ENCODE peak calls at places on chromosome 18, in five cellular contexts. O is left ventricle myocardium inferior; G is CD8-positive, alpha-beta T cell; M is GM23248; K is ovary. A is an unnamed sample.

GRCh38 chr18:2982452-2983172 is 30.3 kb downstream of the LPIN2 start:
- DNase-seq in O (no peak), G (no peak), M (peak; percentile 54), K (no peak), A (no peak)

GRCh38 chr18:75083761-75084160 is 125.2 kb downstream of the PTGR3 start:
- DNase-seq in O (no peak), G (peak; percentile 31), M (no peak), K (no peak), A (no peak)

GRCh38 chr18:12352188-12352587 is 24.8 kb downstream of the AFG3L2 start:
- DNase-seq in O (no peak), G (no peak), M (no peak), K (no peak), A (no peak)

GRCh38 chr18:75293591-75293990 is 83.0 kb downstream of the TSHZ1 start:
- DNase-seq in O (no peak), G (peak; percentile 19), M (no peak), K (no peak), A (no peak)

GRCh38 chr18:2994603-2995432 is 18.1 kb downstream of the LPIN2 start:
- DNase-seq in O (no peak), G (peak; percentile 77), M (no peak), K (no peak), A (peak; percentile 76)

GRCh38 chr18:13558132-13558531 is 168.2 kb downstream of the FAM210A start:
- DNase-seq in O (peak; percentile 52), G (peak; percentile 57), M (peak; percentile 49), K (no peak), A (no peak)

GRCh38 chr18:57447154-57447621 is 12.0 kb downstream of the ONECUT2 start:
- DNase-seq in O (no peak), G (no peak), M (peak; percentile 45), K (no peak), A (no peak)

GRCh38 chr18:38305941-38306340 is 740.3 kb upstream of the CELF4 start:
- DNase-seq in O (no peak), G (no peak), M (no peak), K (no peak), A (no peak)

GRCh38 chr18:22314001-22314400 is 103.7 kb downstream of the CTAGE1 start:
- DNase-seq in O (no peak), G (no peak), M (peak; percentile 89), K (peak; percentile 48), A (no peak)

GRCh38 chr18:59502222-59502898 is 143.3 kb upstream of the LMAN1 start:
- DNase-seq in O (peak; percentile 30), G (no peak), M (peak; percentile 88), K (peak; percentile 67), A (peak; percentile 38)

GRCh38 chr18:70232251-70232650 is 26.8 kb upstream of the RTTN start:
- DNase-seq in O (no peak), G (no peak), M (no peak), K (no peak), A (no peak)

GRCh38 chr18:58567453-58568196 is 61.3 kb downstream of the ALPK2 start:
- DNase-seq in O (no peak), G (no peak), M (peak; percentile 97), K (no peak), A (no peak)

GRCh38 chr18:72833471-72833870 is 34.3 kb downstream of the NETO1 start:
- DNase-seq in O (no peak), G (no peak), M (no peak), K (no peak), A (no peak)

GRCh38 chr18:40046596-40046995 is 1908.4 kb upstream of the PIK3C3 start:
- DNase-seq in O (no peak), G (no peak), M (no peak), K (no peak), A (no peak)

GRCh38 chr18:3902676-3903075 is 452.7 kb downstream of the TGIF1 start:
- DNase-seq in O (no peak), G (no peak), M (peak; percentile 7), K (no peak), A (no peak)

GRCh38 chr18:63467699-63468098 is 9.1 kb upstream of the SERPINB5 start:
- DNase-seq in O (no peak), G (no peak), M (no peak), K (no peak), A (no peak)

GRCh38 chr18:63697261-63697660 is 5.5 kb upstream of the SERPINB11 start:
- DNase-seq in O (no peak), G (no peak), M (peak; percentile 44), K (no peak), A (no peak)

GRCh38 chr18:69455120-69455519 is 54.4 kb downstream of the DOK6 start:
- DNase-seq in O (no peak), G (no peak), M (no peak), K (no peak), A (no peak)

GRCh38 chr18:21241224-21242131 is 554 bp upstream of the GREB1L start:
- DNase-seq in O (no peak), G (no peak), M (peak; percentile 52), K (peak; percentile 39), A (peak; percentile 66)

GRCh38 chr18:74171910-74172606 is 23.7 kb downstream of the TIMM21 start:
- DNase-seq in O (no peak), G (no peak), M (no peak), K (no peak), A (no peak)

GRCh38 chr18:26503382-26503781 is 45.0 kb downstream of the KCTD1 start:
- DNase-seq in O (no peak), G (no peak), M (no peak), K (no peak), A (no peak)

GRCh38 chr18:62105373-62105772 is 81.5 kb downstream of the PIGN start:
- DNase-seq in O (no peak), G (no peak), M (no peak), K (no peak), A (no peak)

GRCh38 chr18:59649575-59649974 is 47.6 kb downstream of the CCBE1 start:
- DNase-seq in O (no peak), G (no peak), M (no peak), K (no peak), A (no peak)

GRCh38 chr18:28350821-28351220 is 173.9 kb upstream of the CDH2 start:
- DNase-seq in O (no peak), G (no peak), M (no peak), K (no peak), A (no peak)

GRCh38 chr18:7164610-7165009 is 47.0 kb upstream of the LAMA1 start:
- DNase-seq in O (no peak), G (no peak), M (peak; percentile 61), K (no peak), A (no peak)

GRCh38 chr18:63273170-63273925 is 46.2 kb downstream of the BCL2 start:
- DNase-seq in O (no peak), G (no peak), M (no peak), K (no peak), A (no peak)

GRCh38 chr18:77106331-77106730 is 26.3 kb downstream of the MBP start:
- DNase-seq in O (no peak), G (peak; percentile 86), M (no peak), K (no peak), A (no peak)
- H3K4me1 ChIP-seq in O (peaks cover 85% of the 10 kb centered on the region), G (peaks cover 86% of the 10 kb centered on the region), M (peaks cover 52% of the 10 kb centered on the region), K (peaks cover 38% of the 10 kb centered on the region), A (peaks cover 21% of the 10 kb centered on the region)

GRCh38 chr18:45860492-45860891 is 35.0 kb downstream of the SIGLEC15 start:
- DNase-seq in O (no peak), G (no peak), M (no peak), K (no peak), A (no peak)

GRCh38 chr18:45854036-45854586 is 28.6 kb downstream of the SIGLEC15 start:
- DNase-seq in O (no peak), G (no peak), M (no peak), K (no peak), A (no peak)

GRCh38 chr18:45852631-45853030 is 27.2 kb downstream of the SIGLEC15 start:
- DNase-seq in O (no peak), G (no peak), M (no peak), K (no peak), A (no peak)

GRCh38 chr18:45859334-45859733 is 33.9 kb downstream of the SIGLEC15 start:
- DNase-seq in O (no peak), G (no peak), M (no peak), K (no peak), A (no peak)

GRCh38 chr18:45856526-45856925 is 31.1 kb downstream of the SIGLEC15 start:
- DNase-seq in O (no peak), G (no peak), M (peak; percentile 77), K (no peak), A (no peak)
- H3K36me3 ChIP-seq in O (peaks cover 86% of the 10 kb centered on the region), G (peaks cover 50% of the 10 kb centered on the region), M (peaks cover 95% of the 10 kb centered on the region), K (no peaks in the 10 kb centered on the region), A (peaks cover 90% of the 10 kb centered on the region)

GRCh38 chr18:50401334-50401733 is 26.5 kb downstream of the SKA1 start:
- DNase-seq in O (no peak), G (no peak), M (no peak), K (no peak), A (no peak)

GRCh38 chr18:50398099-50398498 is 23.3 kb downstream of the SKA1 start:
- DNase-seq in O (no peak), G (no peak), M (no peak), K (no peak), A (no peak)

GRCh38 chr18:50397023-50397422 is 22.2 kb downstream of the SKA1 start:
- DNase-seq in O (no peak), G (no peak), M (no peak), K (no peak), A (no peak)

GRCh38 chr18:50399582-50399981 is 24.7 kb downstream of the SKA1 start:
- DNase-seq in O (no peak), G (no peak), M (no peak), K (no peak), A (no peak)

GRCh38 chr18:50398947-50399346 is 24.1 kb downstream of the SKA1 start:
- DNase-seq in O (no peak), G (no peak), M (no peak), K (no peak), A (no peak)
- H3K4me1 ChIP-seq in O (peaks cover 6% of the 10 kb centered on the region), G (no peaks in the 10 kb centered on the region), M (no peaks in the 10 kb centered on the region), K (no peaks in the 10 kb centered on the region), A (peaks cover 4% of the 10 kb centered on the region)

GRCh38 chr18:50281295-50281971 is at the start of gene MBD1:
- DNase-seq in O (peak; percentile 96), G (peak; percentile 97), M (peak; percentile 99), K (peak; percentile 96), A (peak; percentile 99)
- H3K36me3 ChIP-seq in O (peaks cover 66% of the 10 kb centered on the region), G (peaks cover 20% of the 10 kb centered on the region), M (peaks cover 6% of the 10 kb centered on the region), K (no peaks in the 10 kb centered on the region), A (peaks cover 54% of the 10 kb centered on the region)

GRCh38 chr18:10482985-10483949 is 28.8 kb downstream of the APCDD1 start:
- DNase-seq in O (peak; percentile 45), G (no peak), M (no peak), K (peak; percentile 88), A (no peak)

GRCh38 chr18:10481831-10482230 is 27.4 kb downstream of the APCDD1 start:
- DNase-seq in O (no peak), G (no peak), M (no peak), K (no peak), A (no peak)

GRCh38 chr18:10485475-10485874 is 31.0 kb downstream of the APCDD1 start:
- DNase-seq in O (no peak), G (no peak), M (no peak), K (no peak), A (no peak)

GRCh38 chr18:10477863-10478260 is 23.4 kb downstream of the APCDD1 start:
- DNase-seq in O (no peak), G (no peak), M (no peak), K (no peak), A (no peak)

GRCh38 chr18:10482363-10482984 is 28.0 kb downstream of the APCDD1 start:
- DNase-seq in O (no peak), G (no peak), M (no peak), K (no peak), A (no peak)
- H3K4me1 ChIP-seq in O (peaks cover 22% of the 10 kb centered on the region), G (peaks cover 6% of the 10 kb centered on the region), M (no peaks in the 10 kb centered on the region), K (peaks cover 14% of the 10 kb centered on the region), A (no peaks in the 10 kb centered on the region)

A was measured in tibial artery.